ENCODE peak calls at places on chromosomes 1 and 21, in seven cellular contexts. E, T, F, L, Z, R and A are unnamed samples.

GRCh38 chr1:77817368-77818209 is 38.1 kb downstream of the MIGA1 start:
- DNase-seq in E (no peak), T (no peak), F (no peak), L (no peak), Z (no peak), R (no peak), A (no peak)

GRCh38 chr1:28200234-28200873 is 23.9 kb upstream of the PTAFR start:
- DNase-seq in E (no peak), T (no peak), F (no peak), L (no peak), Z (no peak), R (no peak), A (no peak)

GRCh38 chr1:49085079-49085478 is 308.4 kb upstream of the BEND5 start:
- DNase-seq in E (no peak), T (no peak), F (no peak), L (no peak), Z (no peak), R (no peak), A (no peak)

GRCh38 chr1:26234644-26235384 is 814 bp downstream of the CEP85 start:
- DNase-seq in E (peak; percentile 46), T (no peak), F (peak; percentile 30), L (peak; percentile 33), Z (no peak), R (peak; percentile 6), A (peak; percentile 18)

GRCh38 chr1:168485048-168485447 is 58.7 kb downstream of the XCL2 start:
- DNase-seq in E (no peak), T (no peak), F (peak; percentile 58), L (no peak), Z (no peak), R (peak; percentile 80), A (no peak)

GRCh38 chr21:15415541-15416261 is 314.1 kb upstream of the USP25 start:
- DNase-seq in E (no peak), T (no peak), F (no peak), L (no peak), Z (no peak), R (no peak), A (no peak)

GRCh38 chr1:240608707-240609106 is 3.2 kb downstream of the GREM2 start:
- DNase-seq in E (peak; percentile 58), T (no peak), F (peak; percentile 22), L (peak; percentile 61), Z (no peak), R (no peak), A (no peak)

GRCh38 chr1:24005163-24005562 is 25.0 kb upstream of the SRSF10 start:
- DNase-seq in E (no peak), T (no peak), F (no peak), L (no peak), Z (no peak), R (no peak), A (no peak)

GRCh38 chr1:149916193-149916926 is 1.3 kb downstream of the SV2A start:
- DNase-seq in E (no peak), T (no peak), F (no peak), L (no peak), Z (no peak), R (no peak), A (no peak)

GRCh38 chr21:15160136-15160535 is 95.3 kb upstream of the NRIP1 start:
- DNase-seq in E (no peak), T (no peak), F (no peak), L (no peak), Z (no peak), R (no peak), A (no peak)

GRCh38 chr21:36064085-36064460 is 3.7 kb upstream of the SETD4 start:
- DNase-seq in E (no peak), T (no peak), F (no peak), L (no peak), Z (no peak), R (no peak), A (no peak)

GRCh38 chr1:30936541-30937171 is 28.1 kb upstream of the SDC3 start:
- DNase-seq in E (no peak), T (no peak), F (peak; percentile 34), L (no peak), Z (no peak), R (no peak), A (no peak)

GRCh38 chr1:27299385-27300252 is 22.3 kb upstream of the TMEM222 start:
- DNase-seq in E (peak; percentile 47), T (no peak), F (peak; percentile 100), L (no peak), Z (no peak), R (peak; percentile 100), A (no peak)

GRCh38 chr1:2990376-2991115 is 30.7 kb upstream of the ACTRT2 start:
- DNase-seq in E (no peak), T (no peak), F (no peak), L (no peak), Z (no peak), R (no peak), A (no peak)

GRCh38 chr1:186286615-186287317 is 88.3 kb downstream of the TPR start:
- DNase-seq in E (no peak), T (no peak), F (peak; percentile 21), L (no peak), Z (no peak), R (peak; percentile 22), A (no peak)
- TF ChIP-seq CTCF in E (no peak), T (no peak), F (no peak), L (no peak), Z (no peak), R (no peak), A (no peak)

DNA sequence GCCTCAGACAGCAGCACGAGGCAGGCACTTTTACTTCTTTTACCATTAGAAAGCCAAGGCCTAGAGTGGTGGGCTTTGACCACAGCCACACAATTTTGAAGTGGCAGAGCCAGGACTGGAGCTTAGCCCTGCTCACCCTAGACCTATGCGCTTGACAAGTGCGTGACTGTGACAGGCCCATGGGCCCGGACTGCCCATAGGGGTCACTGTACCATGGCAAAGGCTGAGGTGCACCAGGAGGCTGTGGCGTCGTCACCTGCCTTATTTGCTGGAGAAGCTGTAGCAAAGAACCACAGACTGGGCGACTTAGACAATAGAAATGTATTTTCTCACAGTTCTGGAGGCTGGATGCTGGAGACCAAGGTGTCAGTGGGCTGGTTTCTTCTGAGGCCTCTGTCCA is 2.6 kb upstream of the TMEM82 start:
- DNase-seq in E (no peak), T (no peak), F (no peak), L (no peak), Z (no peak), R (no peak), A (no peak)
- TF ChIP-seq CTCF in E (no peak), T (peak; percentile 21), F (no peak), L (no peak), Z (no peak), R (peak; percentile 11), A (peak; percentile 28)

DNA sequence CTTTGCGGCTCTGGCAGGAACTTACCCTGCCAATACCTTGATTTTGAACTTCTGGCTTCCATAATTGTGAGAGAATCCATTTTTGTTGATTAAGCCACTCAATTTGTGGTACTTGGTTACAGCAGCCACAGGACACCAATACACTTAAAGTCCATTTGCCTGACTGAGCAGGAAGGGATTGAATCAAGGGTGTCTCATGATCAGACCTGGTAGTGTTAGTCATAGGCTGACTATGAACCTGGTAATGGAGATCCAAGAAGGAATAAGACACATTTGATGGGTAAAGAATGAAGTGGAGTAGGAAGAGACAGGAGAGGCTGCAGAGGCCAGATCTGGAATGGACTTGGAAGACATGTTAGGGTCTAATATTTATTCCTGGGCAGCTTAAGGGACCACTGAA is 31.2 kb upstream of the MAP1LC3C start:
- DNase-seq in E (no peak), T (no peak), F (peak; percentile 61), L (no peak), Z (no peak), R (no peak), A (no peak)
- TF ChIP-seq CTCF in E (no peak), T (no peak), F (no peak), L (no peak), Z (no peak), R (no peak), A (no peak)

GRCh38 chr1:1784933-1785332 is 6.7 kb upstream of the NADK start:
- DNase-seq in E (no peak), T (no peak), F (no peak), L (no peak), Z (no peak), R (no peak), A (no peak)

GRCh38 chr1:1787206-1787605 is 8.9 kb upstream of the NADK start:
- DNase-seq in E (no peak), T (no peak), F (no peak), L (no peak), Z (no peak), R (no peak), A (no peak)

GRCh38 chr1:1785666-1786065 is 7.4 kb upstream of the NADK start:
- DNase-seq in E (no peak), T (no peak), F (no peak), L (no peak), Z (no peak), R (no peak), A (no peak)

GRCh38 chr1:1788136-1788535 is 9.9 kb upstream of the NADK start:
- DNase-seq in E (no peak), T (no peak), F (no peak), L (no peak), Z (no peak), R (no peak), A (no peak)

DNA sequence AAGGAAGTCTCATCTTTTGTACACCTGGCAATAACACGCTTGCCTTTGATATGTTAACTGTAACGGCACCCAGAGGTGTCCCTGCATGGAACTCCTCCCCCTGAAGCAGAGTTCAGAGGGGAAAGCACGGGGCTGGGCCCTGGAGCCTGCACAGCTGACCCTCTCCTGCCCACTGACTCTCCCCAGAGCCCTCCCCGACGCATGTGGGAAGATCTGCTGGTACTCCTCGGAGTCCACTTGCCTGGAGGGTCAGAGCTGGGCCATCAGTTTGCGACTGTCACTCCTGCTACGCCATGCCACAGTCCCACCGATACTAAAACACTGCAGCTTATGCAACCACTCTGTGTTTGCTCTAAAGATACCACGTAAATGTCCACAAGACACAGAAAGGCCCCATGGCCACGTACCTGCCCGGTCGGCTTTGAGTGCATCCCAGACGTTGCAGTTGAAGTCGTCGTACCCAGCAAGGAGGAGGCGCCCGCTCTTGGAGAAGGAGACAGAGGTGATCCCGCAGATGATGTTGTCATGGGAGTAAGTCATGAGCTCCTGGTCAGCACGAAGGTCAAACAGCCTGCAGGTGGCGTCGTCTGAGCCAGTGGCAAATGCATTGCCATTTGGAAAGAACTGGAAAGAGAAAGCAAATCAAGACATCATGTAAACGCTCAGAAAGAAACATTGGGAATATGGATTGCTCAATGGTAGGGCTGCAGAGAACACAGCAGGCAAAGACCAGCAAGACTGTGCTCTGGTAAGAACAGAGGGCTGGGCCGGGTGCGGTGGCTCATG is 10.6 kb upstream of the NADK start:
- DNase-seq in E (peak; percentile 72), T (no peak), F (peak; percentile 19), L (peak; percentile 9), Z (no peak), R (peak; percentile 41), A (no peak)
- TF ChIP-seq CTCF in E (no peak), T (peak; percentile 47), F (peak; percentile 29), L (peak; percentile 47), Z (peak; percentile 15), R (peak; percentile 38), A (peak; percentile 44)

DNA sequence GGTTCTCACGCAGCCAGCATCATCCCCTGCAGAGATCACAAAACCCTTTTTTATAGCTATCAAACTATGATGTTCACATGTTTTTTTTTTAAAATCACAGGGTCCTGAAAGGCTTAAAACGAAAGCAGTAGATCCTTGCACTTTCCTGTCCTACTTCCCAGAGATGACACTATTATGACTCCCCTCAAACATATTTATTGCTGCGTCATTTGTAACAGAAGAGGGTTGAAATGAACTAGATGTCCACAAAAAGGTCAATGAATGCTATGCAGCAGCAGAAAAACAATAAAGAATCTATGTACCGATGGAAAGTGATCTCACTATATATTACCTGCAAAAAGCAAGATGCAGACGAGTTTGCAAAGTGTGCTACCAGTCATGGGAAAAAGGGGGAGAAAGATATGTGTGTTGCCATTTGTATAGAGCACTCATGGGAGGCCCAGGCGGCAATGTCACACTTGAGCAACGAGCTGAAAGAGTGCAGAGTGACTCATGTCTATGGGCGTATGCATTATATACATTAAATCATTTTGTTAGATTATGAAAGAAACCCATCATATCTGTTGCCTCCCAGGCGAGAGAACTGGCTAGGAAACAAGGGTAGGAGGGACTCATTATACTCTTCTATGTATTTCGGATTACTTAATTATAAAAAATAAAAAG is 68.9 kb upstream of the PARP1 start:
- DNase-seq in E (no peak), T (no peak), F (peak; percentile 80), L (no peak), Z (no peak), R (no peak), A (no peak)
- TF ChIP-seq CTCF in E (no peak), T (no peak), F (no peak), L (no peak), Z (no peak), R (no peak), A (no peak)